ENCODE peak calls at places on chromosomes 4 and X, in five cellular contexts. S is glutamatergic neuron, B is epithelial cell of proximal tubule, C is BE2C, T is neural crest cell. K is an unnamed sample.

GRCh38 chrX:69229436-69229835 is 64.2 kb upstream of the PJA1 start:
- DNase-seq in T (no peak), S (no peak), C (no peak), B (peak; percentile 2), K (no peak)

GRCh38 chrX:119654112-119654531 is 38.8 kb downstream of the SEPTIN6 start:
- DNase-seq in T (peak; percentile 1), C (no peak), S (no peak), B (no peak), K (peak; percentile 34)

GRCh38 chrX:115053223-115053622 is 35.8 kb upstream of the IL13RA2 start:
- DNase-seq in S (no peak), B (no peak), T (no peak), C (no peak), K (no peak)

GRCh38 chr4:100428051-100428450 is 89.8 kb downstream of the EMCN start:
- DNase-seq in T (no peak), S (no peak), C (no peak), B (peak; percentile 43), K (no peak)

GRCh38 chr4:52071786-52072552 is 20.9 kb downstream of the SPATA18 start:
- DNase-seq in B (no peak), C (no peak), S (no peak), T (no peak), K (no peak)

GRCh38 chrX:68415289-68415688 is 18.0 kb downstream of the OPHN1 start:
- DNase-seq in B (no peak), T (no peak), S (no peak), C (no peak), K (no peak)

GRCh38 chrX:35699642-35700041 is 98.5 kb upstream of the MAGEB16 start:
- DNase-seq in C (no peak), S (no peak), B (no peak), T (no peak), K (no peak)

GRCh38 chr4:74357965-74358364 is 7.0 kb upstream of the EREG start:
- DNase-seq in B (no peak), C (no peak), T (no peak), S (no peak), K (no peak)

GRCh38 chr4:87093443-87094123 is 126.8 kb downstream of the KLHL8 start:
- DNase-seq in B (no peak), S (peak; percentile 38), C (peak; percentile 63), T (peak; percentile 45), K (no peak)

GRCh38 chr4:77072195-77072753 is 3.5 kb downstream of the CCNI start:
- DNase-seq in T (no peak), B (no peak), S (no peak), C (no peak), K (no peak)

GRCh38 chr4:187839765-187840164 is 155.8 kb upstream of the ZFP42 start:
- DNase-seq in B (no peak), S (no peak), T (no peak), C (no peak), K (no peak)

GRCh38 chr4:67531349-67531748 is 14.0 kb downstream of the CENPC start:
- DNase-seq in C (no peak), B (no peak), S (no peak), T (no peak), K (no peak)

GRCh38 chrX:32524385-32524784 is 687.0 kb downstream of the DMD start:
- DNase-seq in T (no peak), S (no peak), C (no peak), B (no peak), K (no peak)

GRCh38 chr4:36281384-36282106 is at the start of gene DTHD1:
- DNase-seq in C (no peak), S (no peak), B (no peak), T (no peak), K (no peak)

GRCh38 chr4:159142254-159142653 is 39.4 kb downstream of the RAPGEF2 start:
- DNase-seq in C (no peak), B (no peak), T (no peak), S (no peak), K (no peak)

GRCh38 chrX:1392376-1393130 is 640 bp upstream of the SLC25A6 start:
- DNase-seq in C (peak; percentile 69), S (peak; percentile 70), B (no peak), T (peak; percentile 43), K (peak; percentile 72)

GRCh38 chr4:5791654-5792053 is 80.7 kb downstream of the EVC start:
- DNase-seq in S (no peak), T (no peak), C (no peak), B (no peak), K (no peak)

GRCh38 chr4:5788144-5788543 is 77.1 kb downstream of the EVC start:
- DNase-seq in C (no peak), B (no peak), T (no peak), S (no peak), K (no peak)

GRCh38 chr4:5789141-5789540 is 78.1 kb downstream of the EVC start:
- DNase-seq in T (no peak), S (no peak), C (no peak), B (no peak), K (no peak)

GRCh38 chr4:5793514-5793913 is 82.5 kb downstream of the EVC start:
- DNase-seq in S (no peak), C (no peak), B (no peak), T (no peak), K (no peak)

GRCh38 chr4:5790546-5790857 is 79.5 kb downstream of the EVC start:
- DNase-seq in C (no peak), B (no peak), T (no peak), S (no peak), K (no peak)
- TF ChIP-seq CTCF in C (no peak), B (no peak), T (peak; percentile 14), S (no peak), K (no peak)

GRCh38 chr4:101597204-101597603 is 193.3 kb upstream of the BANK1 start:
- DNase-seq in T (no peak), C (peak; percentile 18), B (no peak), S (no peak), K (no peak)
- TF ChIP-seq CTCF in T (peak; percentile 27), C (peak; percentile 54), B (peak; percentile 46), S (peak; percentile 51), K (no peak)

GRCh38 chrX:95907081-95907480 is 777.6 kb upstream of the DIAPH2 start:
- DNase-seq in C (no peak), T (no peak), B (no peak), S (no peak), K (no peak)

DNA sequence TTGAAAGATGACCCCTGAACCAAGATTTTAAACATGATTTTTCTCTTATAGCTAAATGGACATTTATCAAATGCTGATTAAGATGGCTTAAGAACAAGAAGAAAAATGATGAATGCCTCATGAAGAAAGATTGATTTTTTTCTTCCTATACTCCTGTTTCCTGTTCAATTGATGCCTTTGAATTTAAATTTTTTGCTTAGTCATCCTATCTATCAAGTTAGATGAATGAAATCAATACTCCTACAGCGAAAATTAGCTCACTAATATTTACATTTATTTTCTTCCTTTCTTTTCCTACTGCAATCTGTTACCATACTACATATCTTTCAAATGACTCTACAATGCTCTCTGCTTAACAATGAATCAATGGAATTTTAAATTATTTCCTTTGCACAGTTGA is 773.6 kb upstream of the DIAPH2 start:
- DNase-seq in B (no peak), T (no peak), S (no peak), C (no peak), K (no peak)
- TF ChIP-seq CTCF in B (no peak), T (no peak), S (no peak), C (no peak), K (no peak)

DNA sequence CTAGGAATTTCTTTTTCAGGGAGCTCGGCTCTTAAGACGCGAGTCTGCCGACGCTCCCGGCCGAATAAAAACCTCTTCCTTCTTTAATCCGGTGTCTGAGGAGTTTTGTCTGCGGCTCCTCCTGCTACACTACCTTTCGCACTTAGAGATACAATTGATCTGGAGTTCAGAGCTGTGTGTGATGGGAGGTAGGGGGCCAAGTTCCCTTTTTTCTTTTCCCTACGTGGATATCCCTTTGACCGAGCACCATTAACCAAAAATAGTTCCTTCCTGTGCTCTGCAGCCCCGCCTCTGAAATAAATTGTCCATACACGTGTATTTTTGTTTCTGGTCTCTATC is 574 bp upstream of the PGM2 start:
- DNase-seq in T (peak; percentile 12), S (no peak), B (peak; percentile 32), C (peak; percentile 7), K (no peak)
- TF ChIP-seq CTCF in T (no peak), S (no peak), B (no peak), C (no peak), K (no peak)

GRCh38 chr4:152063301-152064235 is 302.8 kb upstream of the GATB start:
- DNase-seq in S (peak; percentile 33), C (peak; percentile 85), B (no peak), T (no peak), K (peak; percentile 25)
- TF ChIP-seq CTCF in S (no peak), C (peak; percentile 57), B (no peak), T (no peak), K (no peak)

GRCh38 chr4:139229534-139230039 is 50.4 kb downstream of the MGARP start:
- DNase-seq in C (no peak), T (no peak), S (no peak), B (peak; percentile 27), K (no peak)
- TF ChIP-seq CTCF in C (peak; percentile 75), T (peak; percentile 83), S (peak; percentile 74), B (peak; percentile 74), K (peak; percentile 72)

DNA sequence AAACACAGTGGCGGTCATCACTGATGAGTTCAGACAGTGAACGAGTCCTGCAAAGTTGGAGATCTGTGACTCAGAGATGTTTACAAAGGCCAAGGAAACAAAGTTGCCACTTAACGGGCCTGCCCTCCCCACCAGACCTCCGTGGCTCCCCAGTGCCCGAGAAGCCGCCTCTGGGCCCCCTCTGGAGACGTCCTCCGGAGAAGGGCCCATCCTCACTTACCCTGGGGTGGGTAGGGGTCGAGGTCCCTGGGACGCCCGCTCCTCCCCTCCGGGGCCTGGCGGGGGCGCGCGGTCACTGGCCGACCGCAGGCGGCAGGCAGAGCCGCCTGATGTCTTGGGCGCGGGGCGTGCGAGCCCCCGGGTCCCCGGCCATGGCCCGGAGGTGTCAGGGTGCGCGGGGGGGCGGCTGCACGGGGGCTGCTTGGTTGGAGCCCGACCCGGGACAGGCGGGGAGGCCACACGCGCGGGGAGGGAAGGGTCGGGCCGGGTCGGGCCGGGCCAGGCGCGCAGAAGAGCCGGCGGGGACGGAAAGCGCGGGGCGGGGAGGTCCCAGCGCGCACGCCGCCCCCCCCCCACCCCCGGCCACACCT is 590 bp downstream of the DHRSX start:
- DNase-seq in C (peak; percentile 27), B (peak; percentile 13), T (peak; percentile 50), S (peak; percentile 68), K (peak; percentile 58)
- TF ChIP-seq CTCF in C (no peak), B (peak; percentile 17), T (peak; percentile 31), S (no peak), K (no peak)

K was measured in nephron progenitor cell.